ENCODE peak calls at places on chromosomes 13 and 19, in ten cellular contexts. One of them, this sample, is unnamed.

GRCh38 chr19:51808333-51808986 is 13.5 kb downstream of the FPR3 start:
- DNase-seq in sigmoid colon: no peak
- DNase-seq in testis: no peak
- DNase-seq in fibroblast of lung: peak
- DNase-seq in neural progenitor cell: no peak
- DNase-seq in upper lobe of left lung: no peak
- DNase-seq in adrenal gland: no peak
- DNase-seq in esophagus squamous epithelium: no peak
- DNase-seq in fibroblast of the aortic adventitia: peak
- DNase-seq in fibroblast of mammary gland: peak
- DNase-seq in this sample: peak

GRCh38 chr19:51090471-51090870 is 7.8 kb upstream of the KLK14 start:
- DNase-seq in sigmoid colon: no peak
- DNase-seq in testis: no peak
- DNase-seq in fibroblast of lung: no peak
- DNase-seq in neural progenitor cell: no peak
- DNase-seq in upper lobe of left lung: no peak
- DNase-seq in adrenal gland: no peak
- DNase-seq in esophagus squamous epithelium: no peak
- DNase-seq in fibroblast of the aortic adventitia: no peak
- DNase-seq in fibroblast of mammary gland: no peak
- DNase-seq in this sample: no peak

GRCh38 chr13:68927387-68928026 is 1180.1 kb upstream of the ATXN8OS start:
- DNase-seq in sigmoid colon: no peak
- DNase-seq in testis: peak
- DNase-seq in fibroblast of lung: peak
- DNase-seq in neural progenitor cell: peak
- DNase-seq in upper lobe of left lung: no peak
- DNase-seq in adrenal gland: no peak
- DNase-seq in esophagus squamous epithelium: no peak
- DNase-seq in fibroblast of the aortic adventitia: no peak
- DNase-seq in fibroblast of mammary gland: peak
- DNase-seq in this sample: peak

GRCh38 chr13:106619688-106620555 is 52.0 kb upstream of the ARGLU1 start:
- DNase-seq in sigmoid colon: no peak
- DNase-seq in testis: peak
- DNase-seq in fibroblast of lung: peak
- DNase-seq in neural progenitor cell: peak
- DNase-seq in upper lobe of left lung: peak
- DNase-seq in adrenal gland: peak
- DNase-seq in esophagus squamous epithelium: no peak
- DNase-seq in fibroblast of the aortic adventitia: peak
- DNase-seq in fibroblast of mammary gland: peak
- DNase-seq in this sample: peak

GRCh38 chr19:46878613-46879375 is 18.0 kb downstream of the ARHGAP35 start:
- DNase-seq in sigmoid colon: no peak
- DNase-seq in testis: no peak
- DNase-seq in fibroblast of lung: peak
- DNase-seq in neural progenitor cell: no peak
- DNase-seq in upper lobe of left lung: no peak
- DNase-seq in adrenal gland: no peak
- DNase-seq in esophagus squamous epithelium: no peak
- DNase-seq in fibroblast of the aortic adventitia: peak
- DNase-seq in fibroblast of mammary gland: peak
- DNase-seq in this sample: peak

GRCh38 chr13:42380420-42381164 is 108.6 kb downstream of the AKAP11 start:
- DNase-seq in sigmoid colon: no peak
- DNase-seq in testis: no peak
- DNase-seq in fibroblast of lung: no peak
- DNase-seq in neural progenitor cell: no peak
- DNase-seq in upper lobe of left lung: no peak
- DNase-seq in adrenal gland: no peak
- DNase-seq in esophagus squamous epithelium: no peak
- DNase-seq in fibroblast of the aortic adventitia: no peak
- DNase-seq in fibroblast of mammary gland: no peak
- DNase-seq in this sample: no peak

GRCh38 chr19:31342926-31343325 is 6.3 kb downstream of the TSHZ3 start:
- DNase-seq in sigmoid colon: no peak
- DNase-seq in testis: no peak
- DNase-seq in fibroblast of lung: no peak
- DNase-seq in neural progenitor cell: no peak
- DNase-seq in upper lobe of left lung: no peak
- DNase-seq in adrenal gland: peak
- DNase-seq in esophagus squamous epithelium: no peak
- DNase-seq in fibroblast of the aortic adventitia: no peak
- DNase-seq in fibroblast of mammary gland: peak
- DNase-seq in this sample: no peak

GRCh38 chr19:39407644-39408391 is 1.2 kb downstream of the ZFP36 start:
- DNase-seq in sigmoid colon: peak
- DNase-seq in testis: no peak
- DNase-seq in fibroblast of lung: peak
- DNase-seq in neural progenitor cell: peak
- DNase-seq in upper lobe of left lung: peak
- DNase-seq in adrenal gland: peak
- DNase-seq in esophagus squamous epithelium: no peak
- DNase-seq in fibroblast of the aortic adventitia: peak
- DNase-seq in fibroblast of mammary gland: peak
- DNase-seq in this sample: no peak

GRCh38 chr19:49889687-49890348 is 6.9 kb downstream of the IL4I1 start:
- DNase-seq in sigmoid colon: no peak
- DNase-seq in testis: peak
- DNase-seq in fibroblast of lung: peak
- DNase-seq in neural progenitor cell: peak
- DNase-seq in upper lobe of left lung: peak
- DNase-seq in adrenal gland: peak
- DNase-seq in esophagus squamous epithelium: no peak
- DNase-seq in fibroblast of the aortic adventitia: peak
- DNase-seq in fibroblast of mammary gland: peak
- DNase-seq in this sample: peak

GRCh38 chr19:5850743-5851293 is 431 bp downstream of the FUT3 start:
- DNase-seq in sigmoid colon: peak
- DNase-seq in testis: no peak
- DNase-seq in fibroblast of lung: peak
- DNase-seq in neural progenitor cell: no peak
- DNase-seq in upper lobe of left lung: peak
- DNase-seq in adrenal gland: peak
- DNase-seq in esophagus squamous epithelium: no peak
- DNase-seq in fibroblast of the aortic adventitia: peak
- DNase-seq in fibroblast of mammary gland: peak
- DNase-seq in this sample: peak

GRCh38 chr13:113926951-113927660 is 46.8 kb downstream of the C13orf46 start:
- DNase-seq in sigmoid colon: no peak
- DNase-seq in testis: peak
- DNase-seq in fibroblast of lung: no peak
- DNase-seq in neural progenitor cell: no peak
- DNase-seq in upper lobe of left lung: peak
- DNase-seq in adrenal gland: peak
- DNase-seq in esophagus squamous epithelium: no peak
- DNase-seq in fibroblast of the aortic adventitia: no peak
- DNase-seq in fibroblast of mammary gland: no peak
- DNase-seq in this sample: no peak

GRCh38 chr13:68697551-68697950 is 1410.1 kb upstream of the ATXN8OS start:
- DNase-seq in sigmoid colon: no peak
- DNase-seq in testis: no peak
- DNase-seq in fibroblast of lung: no peak
- DNase-seq in neural progenitor cell: no peak
- DNase-seq in upper lobe of left lung: no peak
- DNase-seq in adrenal gland: no peak
- DNase-seq in esophagus squamous epithelium: no peak
- DNase-seq in fibroblast of the aortic adventitia: no peak
- DNase-seq in fibroblast of mammary gland: no peak
- DNase-seq in this sample: peak

GRCh38 chr19:19461306-19461670 is 54.1 kb downstream of the TSSK6 start:
- DNase-seq in sigmoid colon: no peak
- DNase-seq in testis: no peak
- DNase-seq in fibroblast of lung: no peak
- DNase-seq in neural progenitor cell: no peak
- DNase-seq in upper lobe of left lung: no peak
- DNase-seq in adrenal gland: no peak
- DNase-seq in esophagus squamous epithelium: no peak
- DNase-seq in fibroblast of the aortic adventitia: peak
- DNase-seq in fibroblast of mammary gland: no peak
- DNase-seq in this sample: no peak

GRCh38 chr13:79405501-79405830 is 589 bp downstream of the RBM26 start:
- DNase-seq in sigmoid colon: peak
- DNase-seq in testis: peak
- DNase-seq in fibroblast of lung: no peak
- DNase-seq in neural progenitor cell: no peak
- DNase-seq in upper lobe of left lung: no peak
- DNase-seq in adrenal gland: peak
- DNase-seq in esophagus squamous epithelium: no peak
- DNase-seq in fibroblast of the aortic adventitia: no peak
- DNase-seq in fibroblast of mammary gland: peak
- DNase-seq in this sample: no peak

DNA sequence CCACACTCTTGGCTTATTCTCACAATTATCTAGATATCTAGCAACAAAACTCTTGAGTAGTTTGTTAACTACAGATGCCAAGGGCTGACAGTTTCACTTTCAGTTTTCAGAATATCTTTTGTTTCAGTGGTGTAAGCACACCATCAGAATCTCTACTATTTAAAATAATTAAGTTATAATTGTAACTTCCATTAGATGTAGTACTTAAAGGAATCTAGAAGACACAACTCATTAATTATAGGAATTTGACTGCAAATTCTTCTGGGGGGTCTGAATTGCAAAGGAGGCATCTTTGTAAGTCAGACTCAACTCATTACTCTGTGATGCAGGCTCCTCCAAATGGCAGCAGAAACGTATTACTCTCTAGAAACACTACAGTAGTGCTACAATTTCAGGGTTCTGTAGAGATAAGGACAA is 44.9 kb upstream of the USPL1 start:
- DNase-seq in sigmoid colon: no peak
- DNase-seq in testis: no peak
- DNase-seq in fibroblast of lung: peak
- DNase-seq in neural progenitor cell: no peak
- DNase-seq in upper lobe of left lung: peak
- DNase-seq in adrenal gland: no peak
- DNase-seq in esophagus squamous epithelium: no peak
- DNase-seq in fibroblast of the aortic adventitia: peak
- DNase-seq in fibroblast of mammary gland: peak
- DNase-seq in this sample: peak
- TF ChIP-seq CTCF in sigmoid colon: no peak
- TF ChIP-seq CTCF in testis: no peak
- TF ChIP-seq CTCF in fibroblast of lung: peak
- TF ChIP-seq CTCF in neural progenitor cell: no peak
- TF ChIP-seq CTCF in upper lobe of left lung: no peak
- TF ChIP-seq CTCF in adrenal gland: no peak
- TF ChIP-seq CTCF in esophagus squamous epithelium: no peak
- TF ChIP-seq CTCF in fibroblast of the aortic adventitia: peak
- TF ChIP-seq CTCF in fibroblast of mammary gland: peak
- TF ChIP-seq CTCF in this sample: peak

DNA sequence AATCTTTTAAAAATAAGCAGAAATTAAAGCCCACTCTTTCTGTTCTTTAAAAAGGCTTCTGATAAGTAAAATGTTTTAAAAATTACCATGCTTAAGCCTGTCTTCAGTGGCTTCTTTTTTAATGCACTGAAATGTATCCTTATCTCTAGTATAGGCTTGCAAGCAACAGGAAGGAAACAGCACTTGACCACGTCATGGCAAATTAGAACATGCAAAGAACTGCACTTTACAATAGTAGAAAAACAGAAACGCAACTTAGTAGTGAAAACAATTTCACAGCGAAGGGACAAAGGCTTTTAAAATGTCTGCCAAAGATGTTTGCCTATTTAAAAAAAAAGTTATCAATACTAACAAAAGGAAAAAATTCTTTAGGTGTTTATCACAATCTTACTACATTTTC is 36.3 kb downstream of the ELF1 start:
- DNase-seq in sigmoid colon: no peak
- DNase-seq in testis: peak
- DNase-seq in fibroblast of lung: peak
- DNase-seq in neural progenitor cell: no peak
- DNase-seq in upper lobe of left lung: peak
- DNase-seq in adrenal gland: no peak
- DNase-seq in esophagus squamous epithelium: no peak
- DNase-seq in fibroblast of the aortic adventitia: peak
- DNase-seq in fibroblast of mammary gland: peak
- DNase-seq in this sample: peak
- H3K4me3 ChIP-seq in sigmoid colon: no peak
- H3K4me3 ChIP-seq in testis: peak
- H3K4me3 ChIP-seq in fibroblast of lung: no peak
- H3K4me3 ChIP-seq in neural progenitor cell: no peak
- H3K4me3 ChIP-seq in upper lobe of left lung: no peak
- H3K4me3 ChIP-seq in adrenal gland: peak
- H3K4me3 ChIP-seq in esophagus squamous epithelium: peak
- H3K4me3 ChIP-seq in fibroblast of the aortic adventitia: no peak
- H3K4me3 ChIP-seq in fibroblast of mammary gland: no peak
- H3K4me3 ChIP-seq in this sample: no peak

DNA sequence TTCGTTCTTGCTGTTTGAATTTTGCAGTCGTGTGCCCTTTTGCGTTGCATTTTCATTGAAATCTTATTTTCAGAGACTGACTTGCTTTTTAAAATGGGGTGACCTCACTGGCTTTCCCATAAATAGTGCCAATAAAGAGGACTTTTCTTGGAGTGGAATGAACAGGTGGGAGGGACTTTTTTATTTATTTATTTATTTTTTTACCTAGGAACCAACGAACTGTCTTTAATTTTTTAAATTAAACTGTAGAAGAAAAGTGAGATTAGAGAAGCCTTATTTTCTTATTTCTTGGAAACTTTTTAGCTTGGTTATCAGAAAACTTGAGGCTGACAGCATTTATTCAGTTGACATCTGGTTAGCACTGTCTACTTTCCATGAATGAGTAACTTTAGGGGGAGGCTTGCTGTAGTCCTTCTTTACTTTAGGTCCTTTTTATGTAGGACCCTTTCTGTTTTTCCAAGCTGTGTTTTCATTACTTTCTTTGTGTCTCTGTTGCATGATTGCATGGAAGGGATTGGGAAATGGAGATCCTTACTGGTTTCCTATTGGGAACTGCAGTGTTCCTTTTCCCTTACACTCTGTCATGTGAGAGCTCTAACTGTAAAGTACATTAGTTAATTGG is 1.7 kb downstream of the SLAIN1 start:
- DNase-seq in sigmoid colon: no peak
- DNase-seq in testis: no peak
- DNase-seq in fibroblast of lung: no peak
- DNase-seq in neural progenitor cell: no peak
- DNase-seq in upper lobe of left lung: no peak
- DNase-seq in adrenal gland: no peak
- DNase-seq in esophagus squamous epithelium: no peak
- DNase-seq in fibroblast of the aortic adventitia: no peak
- DNase-seq in fibroblast of mammary gland: no peak
- DNase-seq in this sample: no peak
- TF ChIP-seq CTCF in sigmoid colon: no peak
- TF ChIP-seq CTCF in testis: no peak
- TF ChIP-seq CTCF in fibroblast of lung: no peak
- TF ChIP-seq CTCF in neural progenitor cell: no peak
- TF ChIP-seq CTCF in upper lobe of left lung: no peak
- TF ChIP-seq CTCF in adrenal gland: no peak
- TF ChIP-seq CTCF in esophagus squamous epithelium: no peak
- TF ChIP-seq CTCF in fibroblast of the aortic adventitia: no peak
- TF ChIP-seq CTCF in fibroblast of mammary gland: no peak
- TF ChIP-seq CTCF in this sample: no peak

DNA sequence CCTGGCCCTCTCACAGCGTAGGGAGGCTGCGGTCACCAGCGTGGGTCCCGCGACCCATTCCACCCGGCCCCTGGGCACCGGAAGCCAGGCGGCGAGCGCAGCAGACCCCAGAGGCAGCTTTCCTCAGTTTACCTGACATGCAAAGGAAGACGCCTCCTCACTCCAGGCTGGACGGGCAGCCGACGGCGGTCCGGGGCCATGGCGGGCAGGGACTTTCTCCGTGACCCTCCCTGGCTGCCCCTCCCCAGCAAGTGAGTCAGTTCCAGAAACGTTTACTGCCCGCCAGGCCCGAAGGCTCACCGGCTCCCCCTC is 5.5 kb downstream of the SBNO2 start:
- DNase-seq in sigmoid colon: no peak
- DNase-seq in testis: no peak
- DNase-seq in fibroblast of lung: no peak
- DNase-seq in neural progenitor cell: no peak
- DNase-seq in upper lobe of left lung: no peak
- DNase-seq in adrenal gland: no peak
- DNase-seq in esophagus squamous epithelium: no peak
- DNase-seq in fibroblast of the aortic adventitia: no peak
- DNase-seq in fibroblast of mammary gland: no peak
- DNase-seq in this sample: no peak
- H3K4me3 ChIP-seq in sigmoid colon: no peak
- H3K4me3 ChIP-seq in testis: peak
- H3K4me3 ChIP-seq in fibroblast of lung: peak
- H3K4me3 ChIP-seq in neural progenitor cell: no peak
- H3K4me3 ChIP-seq in upper lobe of left lung: no peak
- H3K4me3 ChIP-seq in adrenal gland: peak
- H3K4me3 ChIP-seq in esophagus squamous epithelium: peak
- H3K4me3 ChIP-seq in fibroblast of the aortic adventitia: peak
- H3K4me3 ChIP-seq in fibroblast of mammary gland: peak
- H3K4me3 ChIP-seq in this sample: peak

This sample was measured in astrocyte of the spinal cord.